ENCODE peak calls at places on chromosome 5, in eight cellular contexts. B is stimulated activated CD4-positive, alpha-beta T cell treated with anti-CD3 and anti-CD28 coated beads, Interleukin-4, amount 100 ng/mL, for 4 hours; A is mesendoderm; F is CD4-positive, CD25-positive, alpha-beta regulatory T cell; O is epithelial cell of esophagus; M is activated effector memory CD4-positive, alpha-beta T cell treated with Interleukin-2 at 50 U/mL for 16 hours; R is breast epithelium; E is M059J. Y is an unnamed sample.

GRCh38 chr5:122077451-122078115 is 476 bp downstream of the LOX start:
- DNase-seq in M (no peak), R (no peak), F (no peak), E (peak; percentile 52), O (peak; percentile 31), B (no peak), A (peak; percentile 60), Y (peak; percentile 84)

GRCh38 chr5:161614342-161614741 is 67.8 kb upstream of the GABRB2 start:
- DNase-seq in R (no peak), M (no peak), A (no peak), B (no peak), E (no peak), F (no peak), O (no peak), Y (no peak)

GRCh38 chr5:35202319-35203111 is 27.8 kb downstream of the PRLR start:
- DNase-seq in A (peak; percentile 83), M (no peak), R (no peak), F (no peak), B (peak; percentile 23), E (peak; percentile 81), O (peak; percentile 29), Y (peak; percentile 89)

GRCh38 chr5:4905674-4906528 is 234.2 kb upstream of the ADAMTS16 start:
- DNase-seq in E (peak; percentile 42), F (no peak), R (no peak), A (peak; percentile 73), B (no peak), O (no peak), M (no peak), Y (peak; percentile 79)

GRCh38 chr5:67577424-67577823 is 380.8 kb upstream of the CD180 start:
- DNase-seq in A (no peak), E (peak; percentile 13), R (no peak), B (no peak), O (peak; percentile 70), M (no peak), F (no peak), Y (no peak)

GRCh38 chr5:41787257-41787656 is 83.0 kb downstream of the OXCT1 start:
- DNase-seq in A (peak; percentile 39), B (no peak), F (no peak), O (no peak), E (peak; percentile 24), R (no peak), M (no peak), Y (no peak)

GRCh38 chr5:38670878-38671277 is 114.4 kb upstream of the LIFR start:
- DNase-seq in E (peak; percentile 34), O (peak; percentile 19), B (no peak), A (no peak), R (no peak), M (no peak), F (no peak), Y (no peak)

GRCh38 chr5:96651047-96651446 is 11.1 kb upstream of the CAST start:
- DNase-seq in E (no peak), F (no peak), B (no peak), R (no peak), M (no peak), A (no peak), O (no peak), Y (no peak)

GRCh38 chr5:96875805-96876291 is 452 bp upstream of the ERAP2 start:
- DNase-seq in M (no peak), A (peak; percentile 77), E (peak; percentile 78), F (peak; percentile 28), O (no peak), R (no peak), B (no peak), Y (no peak)

GRCh38 chr5:106086352-106086751 is 1584.4 kb downstream of the EFNA5 start:
- DNase-seq in A (no peak), M (no peak), O (no peak), R (no peak), F (no peak), E (no peak), B (no peak), Y (peak; percentile 48)

GRCh38 chr5:68538886-68539420 is 323.4 kb downstream of the PIK3R1 start:
- DNase-seq in O (no peak), A (no peak), R (no peak), F (no peak), B (no peak), M (no peak), E (peak; percentile 80), Y (no peak)

GRCh38 chr5:134258896-134259295 is 33.0 kb upstream of the PPP2CA start:
- DNase-seq in A (no peak), O (no peak), M (no peak), B (no peak), F (no peak), E (no peak), R (no peak), Y (no peak)

GRCh38 chr5:163396941-163397340 is 40.5 kb upstream of the CCNG1 start:
- DNase-seq in F (no peak), O (no peak), M (no peak), E (no peak), A (no peak), R (no peak), B (no peak), Y (no peak)

GRCh38 chr5:14741721-14742426 is 77.4 kb downstream of the OTULIN start:
- DNase-seq in E (no peak), B (no peak), O (no peak), A (no peak), F (no peak), M (no peak), R (no peak), Y (no peak)

GRCh38 chr5:140175367-140176027 is 509 bp downstream of the CYSTM1 start:
- DNase-seq in A (peak; percentile 84), M (peak; percentile 48), E (peak; percentile 69), B (peak; percentile 48), O (peak; percentile 49), F (peak; percentile 57), R (peak; percentile 74), Y (peak; percentile 86)